ENCODE peak calls at places on chromosomes 13 and 19, in five cellular contexts. Q is A549, L is right lobe of liver, R is prostate gland, Y is body of pancreas. D is an unnamed sample. For H3K4me1, the result is how much of the 10 kb centered on the place peaks cover.

GRCh38 chr13:33937373-33938087 is 119.6 kb downstream of the RFC3 start:
- DNase-seq in R (peak), L (no peak), Q (no peak), Y (peak), D (no peak)

GRCh38 chr19:5285311-5285710 is 55.3 kb downstream of the PTPRS start:
- DNase-seq in Y (no peak), L (no peak), R (no peak), Q (no peak), D (no peak)

GRCh38 chr13:38180100-38180499 is 169.6 kb upstream of the UFM1 start:
- DNase-seq in Q (no peak), L (no peak), Y (no peak), R (no peak), D (no peak)

GRCh38 chr19:50794074-50794777 is 4.0 kb downstream of the ACP4 start:
- DNase-seq in Y (peak), L (no peak), R (peak), Q (peak), D (no peak)

GRCh38 chr13:46639033-46639981 is 86.3 kb downstream of the LRCH1 start:
- DNase-seq in Y (no peak), L (no peak), Q (no peak), R (no peak), D (no peak)

GRCh38 chr13:100230813-100231575 is 142.1 kb downstream of the PCCA start:
- DNase-seq in R (no peak), Q (no peak), Y (no peak), L (no peak), D (no peak)

GRCh38 chr13:21668665-21669599 is 1.9 kb upstream of the FGF9 start:
- DNase-seq in R (no peak), L (no peak), Q (no peak), Y (no peak), D (no peak)

GRCh38 chr19:33691736-33692135 is 70.0 kb downstream of the CHST8 start:
- DNase-seq in Y (no peak), Q (no peak), L (peak), R (no peak), D (no peak)

GRCh38 chr13:73133536-73133935 is 74.7 kb downstream of the KLF5 start:
- DNase-seq in Y (no peak), R (peak), L (no peak), Q (peak), D (no peak)

GRCh38 chr19:50933640-50934039 is 19.2 kb downstream of the KLK5 start:
- DNase-seq in L (no peak), Y (no peak), Q (peak), R (no peak), D (no peak)

GRCh38 chr13:91017031-91017668 is 330.3 kb upstream of the MIR17HG start:
- DNase-seq in Y (peak), R (no peak), Q (peak), L (no peak), D (no peak)

GRCh38 chr19:36686365-36687213 is 823 bp upstream of the ZNF567 start:
- DNase-seq in Q (no peak), L (peak), Y (peak), R (peak), D (no peak)

GRCh38 chr19:7360393-7360984 is 11.8 kb downstream of the ARHGEF18 start:
- DNase-seq in R (no peak), Q (no peak), Y (no peak), L (no peak), D (no peak)

GRCh38 chr13:111513766-111514611 is 193.5 kb downstream of the TEX29 start:
- DNase-seq in R (no peak), L (no peak), Y (no peak), Q (no peak), D (no peak)

GRCh38 chr19:35306473-35307246 is 14.7 kb downstream of the MAG start:
- DNase-seq in R (no peak), L (no peak), Y (no peak), Q (no peak), D (no peak)

GRCh38 chr19:47168065-47168464 is 37.4 kb downstream of the SAE1 start:
- DNase-seq in Y (no peak), Q (no peak), R (no peak), L (no peak), D (no peak)

GRCh38 chr13:42066542-42066941 is 18.1 kb downstream of the DGKH start:
- DNase-seq in L (no peak), Y (no peak), R (no peak), Q (no peak), D (no peak)

GRCh38 chr13:50197705-50198104 is 182.5 kb downstream of the KCNRG start:
- DNase-seq in Y (no peak), L (no peak), Q (no peak), R (no peak), D (no peak)

GRCh38 chr13:46559272-46559805 is 6.4 kb downstream of the LRCH1 start:
- DNase-seq in L (no peak), Q (no peak), R (no peak), Y (no peak), D (no peak)

GRCh38 chr13:101219609-101220265 is 196.6 kb downstream of the NALCN start:
- DNase-seq in L (no peak), Q (no peak), Y (peak), R (no peak), D (no peak)

GRCh38 chr13:114235697-114236096 is 1.0 kb downstream of the CDC16 start:
- DNase-seq in Q (no peak), R (no peak), L (no peak), Y (no peak), D (no peak)

GRCh38 chr19:32373614-32374295 is 28.3 kb downstream of the ZNF507 start:
- DNase-seq in R (peak), L (peak), Y (peak), Q (peak), D (peak)

GRCh38 chr19:39053276-39054090 is 21.1 kb upstream of the FBXO27 start:
- DNase-seq in Q (peak), R (no peak), Y (peak), L (peak), D (no peak)

GRCh38 chr19:10895920-10896319 is 24.6 kb downstream of the CARM1 start:
- DNase-seq in L (no peak), R (no peak), Y (no peak), Q (no peak), D (no peak)
- TF ChIP-seq CTCF in L (no peak), R (no peak), Y (no peak), Q (no peak), D (no peak)

GRCh38 chr19:18518639-18519038 is 3.2 kb downstream of the ELL start:
- DNase-seq in Q (no peak), L (no peak), R (no peak), Y (no peak), D (no peak)
- H3K27ac ChIP-seq in Q (no peak), L (no peak), R (no peak), Y (no peak), D (peak)

GRCh38 chr19:55253264-55253663 is 5.6 kb downstream of the PPP6R1 start:
- DNase-seq in Y (no peak), Q (no peak), L (no peak), R (no peak), D (no peak)

GRCh38 chr19:55254625-55254977 is 4.2 kb downstream of the PPP6R1 start:
- DNase-seq in L (no peak), Y (no peak), R (no peak), Q (no peak), D (no peak)

GRCh38 chr19:55252760-55253159 is 6.1 kb downstream of the PPP6R1 start:
- DNase-seq in R (no peak), Q (no peak), L (no peak), Y (no peak), D (no peak)

GRCh38 chr19:55255618-55256423 is 3.0 kb downstream of the PPP6R1 start:
- DNase-seq in Y (no peak), L (no peak), Q (peak), R (no peak), D (no peak)

GRCh38 chr19:55253842-55254624 is 4.8 kb downstream of the PPP6R1 start:
- DNase-seq in R (no peak), L (no peak), Y (peak), Q (no peak), D (no peak)
- H3K4me1 ChIP-seq in R (under half), L (under half), Y (under half), Q (under half), D (under half)

DNA sequence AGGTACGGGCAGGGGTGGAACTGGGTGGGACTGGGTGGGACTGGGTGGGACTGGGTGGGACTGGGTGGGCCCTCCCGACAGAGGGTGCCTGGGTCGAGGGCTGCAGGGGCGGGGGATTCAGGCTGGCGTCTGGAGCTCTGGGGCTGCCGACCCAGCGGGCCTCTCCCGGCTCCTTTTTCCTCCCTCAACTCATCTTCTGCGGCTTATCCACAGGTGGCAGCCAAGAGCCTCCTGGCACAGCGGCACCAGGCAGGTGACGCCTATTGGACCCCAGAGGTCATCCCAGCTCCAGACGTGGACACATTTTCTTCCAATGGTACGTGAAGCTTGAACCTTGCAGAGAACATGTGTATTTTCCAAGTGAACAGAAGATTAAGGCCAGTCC is 533 bp downstream of the ZNF544 start:
- DNase-seq in Q (peak), L (no peak), R (no peak), Y (no peak), D (no peak)
- TF ChIP-seq CTCF in Q (no peak), L (no peak), R (no peak), Y (no peak), D (no peak)

GRCh38 chr19:43798546-43799409 is 3.5 kb downstream of the LYPD5 start:
- DNase-seq in Y (peak), Q (peak), R (peak), L (no peak), D (peak)

GRCh38 chr19:43798026-43798545 is 4.2 kb downstream of the LYPD5 start:
- DNase-seq in L (no peak), R (no peak), Q (no peak), Y (no peak), D (no peak)

GRCh38 chr19:43804443-43804842 is 2.2 kb upstream of the LYPD5 start:
- DNase-seq in Q (no peak), L (no peak), Y (no peak), R (no peak), D (no peak)

GRCh38 chr19:43799502-43800142 is 2.6 kb downstream of the LYPD5 start:
- DNase-seq in R (no peak), L (no peak), Y (no peak), Q (no peak), D (no peak)

GRCh38 chr19:43802216-43802951 is at the start of gene LYPD5:
- DNase-seq in L (no peak), Q (no peak), Y (no peak), R (no peak), D (no peak)
- H3K27ac ChIP-seq in L (no peak), Q (no peak), Y (no peak), R (no peak), D (no peak)

GRCh38 chr19:4064551-4065260 is 2.0 kb downstream of the ZBTB7A start:
- DNase-seq in L (peak), Y (peak), R (peak), Q (no peak), D (peak)
- H3K4me1 ChIP-seq in L (under half), Y (half or more), R (under half), Q (under half), D (under half)

GRCh38 chr19:42313840-42314755 is 989 bp downstream of the TMEM145 start:
- DNase-seq in Y (no peak), L (no peak), Q (no peak), R (no peak), D (no peak)

GRCh38 chr19:42309686-42310085 is 3.4 kb upstream of the TMEM145 start:
- DNase-seq in Y (no peak), Q (no peak), L (no peak), R (no peak), D (no peak)

GRCh38 chr19:42312370-42312769 is 739 bp upstream of the TMEM145 start:
- DNase-seq in R (no peak), Y (no peak), Q (no peak), L (no peak), D (no peak)

GRCh38 chr19:42313096-42313839 is at the start of gene TMEM145:
- DNase-seq in L (no peak), R (peak), Q (peak), Y (peak), D (no peak)

DNA sequence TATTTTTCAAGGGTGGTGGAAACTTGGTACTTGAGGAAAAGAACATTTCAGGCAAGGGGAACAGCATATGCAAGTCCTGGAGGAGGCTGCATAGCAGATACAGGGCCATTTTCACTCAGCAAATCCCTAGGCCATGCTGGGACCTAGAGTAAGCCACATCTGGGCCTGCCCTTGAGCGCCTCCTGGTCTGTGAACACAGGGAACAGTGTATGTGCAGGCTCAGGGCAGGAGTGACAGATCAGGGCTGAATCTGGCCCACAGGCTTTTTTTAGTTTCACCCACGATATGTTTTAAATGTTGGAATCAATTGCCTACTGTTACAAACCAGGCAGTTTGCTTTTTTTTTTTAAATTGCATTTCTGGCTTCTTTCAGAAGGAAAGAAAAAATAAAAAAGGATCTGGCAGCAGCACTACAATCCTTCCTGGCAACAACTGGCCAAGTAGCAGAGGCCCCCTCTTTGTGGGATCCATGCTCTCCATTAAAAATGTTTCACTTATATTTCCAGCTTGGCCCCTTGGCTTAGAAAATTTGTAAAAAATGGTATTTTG is 1.4 kb upstream of the TMEM145 start:
- DNase-seq in R (no peak), Y (no peak), L (no peak), Q (peak), D (no peak)
- TF ChIP-seq CTCF in R (no peak), Y (no peak), L (no peak), Q (no peak), D (no peak)

GRCh38 chr13:109400625-109401257 is 385.6 kb downstream of the IRS2 start:
- DNase-seq in Y (no peak), Q (no peak), R (no peak), L (peak), D (no peak)

GRCh38 chr13:109401891-109402290 is 384.5 kb downstream of the IRS2 start:
- DNase-seq in L (no peak), R (no peak), Y (no peak), Q (no peak), D (no peak)

GRCh38 chr13:109402976-109403375 is 383.4 kb downstream of the IRS2 start:
- DNase-seq in R (no peak), Y (no peak), L (peak), Q (no peak), D (no peak)

GRCh38 chr13:109400192-109400591 is 386.2 kb downstream of the IRS2 start:
- DNase-seq in Y (peak), R (no peak), Q (no peak), L (no peak), D (no peak)

DNA sequence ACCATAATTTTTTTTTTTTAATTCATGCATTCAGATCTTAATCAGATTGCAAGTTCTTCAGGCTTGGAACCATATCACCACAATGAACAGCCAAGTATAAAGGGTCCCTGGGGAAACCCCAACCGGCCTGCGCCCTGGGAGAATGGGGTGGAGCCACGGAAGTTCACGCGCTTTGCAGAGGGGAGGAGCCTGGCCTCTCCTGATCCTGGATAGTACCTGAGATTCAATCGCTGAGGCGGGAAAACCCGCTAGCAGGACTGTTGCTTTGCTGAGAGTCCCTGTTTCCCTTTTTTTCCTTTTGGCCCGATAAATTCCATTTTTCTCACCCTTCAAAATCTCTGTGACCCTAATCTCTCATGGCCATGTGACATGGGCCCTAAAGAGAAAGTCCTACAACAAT is 385.1 kb downstream of the IRS2 start:
- DNase-seq in R (no peak), Q (no peak), L (no peak), Y (no peak), D (no peak)
- H3K27ac ChIP-seq in R (no peak), Q (no peak), L (peak), Y (no peak), D (no peak)